ENCODE peak calls at places on chromosomes 11 and 22, in ten cellular contexts. One of them, this sample, is unnamed.

GRCh38 chr22:37295213-37295886 is 13.0 kb downstream of the CYTH4 start:
- DNase-seq in MM.1S: no peak
- DNase-seq in cardiac fibroblast: no peak
- DNase-seq in right atrium auricular region: no peak
- DNase-seq in cardiac muscle cell: no peak
- DNase-seq in nephron progenitor cell: no peak
- DNase-seq in NCI-H1092: no peak
- DNase-seq in NCI-H748 treated with DMSO at 0.1 percent for 48 hours: no peak
- DNase-seq in NT2/D1: no peak
- DNase-seq in body of pancreas: no peak
- DNase-seq in this sample: no peak

GRCh38 chr11:132898021-132898420 is 634.3 kb downstream of the OPCML start:
- DNase-seq in MM.1S: no peak
- DNase-seq in cardiac fibroblast: no peak
- DNase-seq in right atrium auricular region: no peak
- DNase-seq in cardiac muscle cell: no peak
- DNase-seq in nephron progenitor cell: no peak
- DNase-seq in NCI-H1092: peak; percentile 56
- DNase-seq in NCI-H748 treated with DMSO at 0.1 percent for 48 hours: no peak
- DNase-seq in NT2/D1: no peak
- DNase-seq in body of pancreas: no peak
- DNase-seq in this sample: no peak

GRCh38 chr11:123590296-123590912 is 64.0 kb downstream of the SCN3B start:
- DNase-seq in MM.1S: no peak
- DNase-seq in cardiac fibroblast: peak; percentile 59
- DNase-seq in right atrium auricular region: no peak
- DNase-seq in cardiac muscle cell: no peak
- DNase-seq in nephron progenitor cell: no peak
- DNase-seq in NCI-H1092: no peak
- DNase-seq in NCI-H748 treated with DMSO at 0.1 percent for 48 hours: no peak
- DNase-seq in NT2/D1: no peak
- DNase-seq in body of pancreas: peak; percentile 54
- DNase-seq in this sample: no peak

GRCh38 chr11:58968251-58968711 is 29.0 kb downstream of the GLYATL1 start:
- DNase-seq in MM.1S: no peak
- DNase-seq in cardiac fibroblast: no peak
- DNase-seq in right atrium auricular region: no peak
- DNase-seq in cardiac muscle cell: no peak
- DNase-seq in nephron progenitor cell: no peak
- DNase-seq in NCI-H1092: no peak
- DNase-seq in NCI-H748 treated with DMSO at 0.1 percent for 48 hours: peak; percentile 25
- DNase-seq in NT2/D1: no peak
- DNase-seq in body of pancreas: peak; percentile 12
- DNase-seq in this sample: no peak

GRCh38 chr11:16604784-16605439 is 133.5 kb upstream of the C11orf58 start:
- DNase-seq in MM.1S: peak; percentile 34
- DNase-seq in cardiac fibroblast: peak; percentile 49
- DNase-seq in right atrium auricular region: no peak
- DNase-seq in cardiac muscle cell: peak; percentile 72
- DNase-seq in nephron progenitor cell: peak; percentile 68
- DNase-seq in NCI-H1092: no peak
- DNase-seq in NCI-H748 treated with DMSO at 0.1 percent for 48 hours: peak; percentile 55
- DNase-seq in NT2/D1: no peak
- DNase-seq in body of pancreas: peak; percentile 64
- DNase-seq in this sample: peak; percentile 36

GRCh38 chr11:96125400-96125799 is 201.5 kb upstream of the MTMR2 start:
- DNase-seq in MM.1S: no peak
- DNase-seq in cardiac fibroblast: no peak
- DNase-seq in right atrium auricular region: no peak
- DNase-seq in cardiac muscle cell: no peak
- DNase-seq in nephron progenitor cell: no peak
- DNase-seq in NCI-H1092: no peak
- DNase-seq in NCI-H748 treated with DMSO at 0.1 percent for 48 hours: no peak
- DNase-seq in NT2/D1: no peak
- DNase-seq in body of pancreas: no peak
- DNase-seq in this sample: no peak

GRCh38 chr11:106461148-106461547 is 383.7 kb downstream of the AASDHPPT start:
- DNase-seq in MM.1S: no peak
- DNase-seq in cardiac fibroblast: no peak
- DNase-seq in right atrium auricular region: no peak
- DNase-seq in cardiac muscle cell: no peak
- DNase-seq in nephron progenitor cell: no peak
- DNase-seq in NCI-H1092: no peak
- DNase-seq in NCI-H748 treated with DMSO at 0.1 percent for 48 hours: no peak
- DNase-seq in NT2/D1: no peak
- DNase-seq in body of pancreas: no peak
- DNase-seq in this sample: no peak

GRCh38 chr22:45218974-45219373 is 21.7 kb downstream of the KIAA0930 start:
- DNase-seq in MM.1S: no peak
- DNase-seq in cardiac fibroblast: no peak
- DNase-seq in right atrium auricular region: no peak
- DNase-seq in cardiac muscle cell: no peak
- DNase-seq in nephron progenitor cell: no peak
- DNase-seq in NCI-H1092: no peak
- DNase-seq in NCI-H748 treated with DMSO at 0.1 percent for 48 hours: no peak
- DNase-seq in NT2/D1: no peak
- DNase-seq in body of pancreas: no peak
- DNase-seq in this sample: no peak

GRCh38 chr11:70523384-70524095 is 125.2 kb downstream of the CTTN start:
- DNase-seq in MM.1S: no peak
- DNase-seq in cardiac fibroblast: no peak
- DNase-seq in right atrium auricular region: no peak
- DNase-seq in cardiac muscle cell: no peak
- DNase-seq in nephron progenitor cell: no peak
- DNase-seq in NCI-H1092: no peak
- DNase-seq in NCI-H748 treated with DMSO at 0.1 percent for 48 hours: no peak
- DNase-seq in NT2/D1: no peak
- DNase-seq in body of pancreas: no peak
- DNase-seq in this sample: no peak

GRCh38 chr11:59698506-59698905 is 15.1 kb downstream of the OR10V1 start:
- DNase-seq in MM.1S: no peak
- DNase-seq in cardiac fibroblast: peak; percentile 15
- DNase-seq in right atrium auricular region: no peak
- DNase-seq in cardiac muscle cell: no peak
- DNase-seq in nephron progenitor cell: no peak
- DNase-seq in NCI-H1092: no peak
- DNase-seq in NCI-H748 treated with DMSO at 0.1 percent for 48 hours: no peak
- DNase-seq in NT2/D1: no peak
- DNase-seq in body of pancreas: no peak
- DNase-seq in this sample: no peak

GRCh38 chr11:107316426-107316825 is 141.2 kb downstream of the CWF19L2 start:
- DNase-seq in MM.1S: no peak
- DNase-seq in cardiac fibroblast: no peak
- DNase-seq in right atrium auricular region: no peak
- DNase-seq in cardiac muscle cell: no peak
- DNase-seq in nephron progenitor cell: no peak
- DNase-seq in NCI-H1092: no peak
- DNase-seq in NCI-H748 treated with DMSO at 0.1 percent for 48 hours: no peak
- DNase-seq in NT2/D1: no peak
- DNase-seq in body of pancreas: no peak
- DNase-seq in this sample: no peak

GRCh38 chr11:123253223-123253622 is 58.2 kb upstream of the CLMP start:
- DNase-seq in MM.1S: no peak
- DNase-seq in cardiac fibroblast: no peak
- DNase-seq in right atrium auricular region: no peak
- DNase-seq in cardiac muscle cell: no peak
- DNase-seq in nephron progenitor cell: no peak
- DNase-seq in NCI-H1092: no peak
- DNase-seq in NCI-H748 treated with DMSO at 0.1 percent for 48 hours: no peak
- DNase-seq in NT2/D1: no peak
- DNase-seq in body of pancreas: no peak
- DNase-seq in this sample: no peak

GRCh38 chr11:44348721-44349120 is 38.8 kb upstream of the ALX4 start:
- DNase-seq in MM.1S: no peak
- DNase-seq in cardiac fibroblast: no peak
- DNase-seq in right atrium auricular region: no peak
- DNase-seq in cardiac muscle cell: no peak
- DNase-seq in nephron progenitor cell: no peak
- DNase-seq in NCI-H1092: no peak
- DNase-seq in NCI-H748 treated with DMSO at 0.1 percent for 48 hours: no peak
- DNase-seq in NT2/D1: no peak
- DNase-seq in body of pancreas: no peak
- DNase-seq in this sample: no peak

GRCh38 chr11:18615628-18616392 is 16.2 kb downstream of the MISFA start:
- DNase-seq in MM.1S: no peak
- DNase-seq in cardiac fibroblast: no peak
- DNase-seq in right atrium auricular region: no peak
- DNase-seq in cardiac muscle cell: no peak
- DNase-seq in nephron progenitor cell: no peak
- DNase-seq in NCI-H1092: no peak
- DNase-seq in NCI-H748 treated with DMSO at 0.1 percent for 48 hours: no peak
- DNase-seq in NT2/D1: no peak
- DNase-seq in body of pancreas: no peak
- DNase-seq in this sample: no peak

GRCh38 chr22:44436656-44437492 is 61.2 kb downstream of the RTL6 start:
- DNase-seq in MM.1S: no peak
- DNase-seq in cardiac fibroblast: no peak
- DNase-seq in right atrium auricular region: no peak
- DNase-seq in cardiac muscle cell: no peak
- DNase-seq in nephron progenitor cell: no peak
- DNase-seq in NCI-H1092: no peak
- DNase-seq in NCI-H748 treated with DMSO at 0.1 percent for 48 hours: no peak
- DNase-seq in NT2/D1: no peak
- DNase-seq in body of pancreas: no peak
- DNase-seq in this sample: no peak

GRCh38 chr22:19105867-19106802 is 16.1 kb downstream of the DGCR2 start:
- DNase-seq in MM.1S: no peak
- DNase-seq in cardiac fibroblast: no peak
- DNase-seq in right atrium auricular region: no peak
- DNase-seq in cardiac muscle cell: no peak
- DNase-seq in nephron progenitor cell: no peak
- DNase-seq in NCI-H1092: no peak
- DNase-seq in NCI-H748 treated with DMSO at 0.1 percent for 48 hours: no peak
- DNase-seq in NT2/D1: no peak
- DNase-seq in body of pancreas: peak; percentile 45
- DNase-seq in this sample: peak; percentile 49

GRCh38 chr11:66339163-66339675 is 3.0 kb upstream of the RIN1 start:
- DNase-seq in MM.1S: no peak
- DNase-seq in cardiac fibroblast: no peak
- DNase-seq in right atrium auricular region: no peak
- DNase-seq in cardiac muscle cell: no peak
- DNase-seq in nephron progenitor cell: no peak
- DNase-seq in NCI-H1092: no peak
- DNase-seq in NCI-H748 treated with DMSO at 0.1 percent for 48 hours: no peak
- DNase-seq in NT2/D1: no peak
- DNase-seq in body of pancreas: no peak
- DNase-seq in this sample: no peak

GRCh38 chr11:1826552-1827094 is 8.2 kb upstream of the SYT8 start:
- DNase-seq in MM.1S: no peak
- DNase-seq in cardiac fibroblast: peak; percentile 93
- DNase-seq in right atrium auricular region: no peak
- DNase-seq in cardiac muscle cell: no peak
- DNase-seq in nephron progenitor cell: no peak
- DNase-seq in NCI-H1092: no peak
- DNase-seq in NCI-H748 treated with DMSO at 0.1 percent for 48 hours: no peak
- DNase-seq in NT2/D1: no peak
- DNase-seq in body of pancreas: peak; percentile 56
- DNase-seq in this sample: no peak